ENCODE peak calls at places on chromosomes 7 and 10, in seven cellular contexts. S is lower lobe of right lung, V is prostate gland, F is keratinocyte, K is hepatocyte, A is ovary, N is colonic mucosa. T is an unnamed sample.

GRCh38 chr7:6056616-6057015 is 25.4 kb downstream of the ANKRD61 start:
- DNase-seq in S (no peak), V (no peak), F (no peak), K (no peak), A (no peak), N (no peak), T (no peak)

GRCh38 chr7:17654940-17655339 is 285.4 kb downstream of the SNX13 start:
- DNase-seq in S (no peak), V (no peak), F (no peak), K (no peak), A (no peak), N (no peak), T (no peak)

GRCh38 chr10:12504176-12504575 is 154.8 kb downstream of the CAMK1D start:
- DNase-seq in S (no peak), V (no peak), F (no peak), K (no peak), A (no peak), N (peak; percentile 12), T (no peak)

GRCh38 chr7:20403356-20403755 is 72.7 kb downstream of the ITGB8 start:
- DNase-seq in S (no peak), V (no peak), F (no peak), K (no peak), A (peak; percentile 41), N (no peak), T (peak; percentile 44)

GRCh38 chr7:519974-520458 is 370 bp upstream of the PDGFA start:
- DNase-seq in S (peak; percentile 72), V (no peak), F (no peak), K (peak; percentile 83), A (peak; percentile 60), N (no peak), T (peak; percentile 74)

GRCh38 chr10:114489521-114490310 is 85.4 kb upstream of the AFAP1L2 start:
- DNase-seq in S (no peak), V (no peak), F (no peak), K (no peak), A (no peak), N (no peak), T (no peak)

GRCh38 chr10:112643600-112643999 is 196.6 kb downstream of the VTI1A start:
- DNase-seq in S (no peak), V (no peak), F (no peak), K (no peak), A (no peak), N (no peak), T (no peak)

GRCh38 chr7:149838992-149839408 is 825 bp downstream of the ZNF862 start:
- DNase-seq in S (no peak), V (no peak), F (no peak), K (no peak), A (no peak), N (no peak), T (no peak)

GRCh38 chr7:141585592-141586510 is 34.6 kb downstream of the AGK start:
- DNase-seq in S (no peak), V (no peak), F (peak; percentile 33), K (no peak), A (no peak), N (no peak), T (no peak)

DNA sequence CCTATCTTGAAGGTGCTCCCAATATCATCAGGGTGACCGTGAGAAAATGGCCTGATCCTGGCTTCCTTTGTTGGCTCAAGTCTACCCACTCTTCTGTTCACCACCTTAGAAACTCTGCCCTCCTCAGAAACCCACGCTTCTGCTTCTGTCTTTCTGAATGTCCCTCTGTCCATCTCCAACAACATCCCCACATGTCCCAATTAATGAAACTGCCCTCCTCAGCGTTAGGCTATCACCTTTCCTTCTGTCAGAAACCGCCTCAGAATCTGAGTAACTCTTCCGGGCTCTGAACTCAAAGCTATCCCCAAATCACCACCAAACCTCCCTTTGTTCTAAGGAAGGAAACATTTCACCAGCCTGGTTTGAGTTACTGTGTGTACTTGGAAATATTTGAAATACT is 315.8 kb upstream of the ZNF32 start:
- DNase-seq in S (no peak), V (no peak), F (no peak), K (no peak), A (no peak), N (no peak), T (no peak)
- H3K27me3 ChIP-seq in S (no peaks in the 10 kb centered on the region), V (no peaks in the 10 kb centered on the region), F (no peaks in the 10 kb centered on the region), K (no peaks in the 10 kb centered on the region), A (no peaks in the 10 kb centered on the region), N (no peaks in the 10 kb centered on the region), T (no peaks in the 10 kb centered on the region)

DNA sequence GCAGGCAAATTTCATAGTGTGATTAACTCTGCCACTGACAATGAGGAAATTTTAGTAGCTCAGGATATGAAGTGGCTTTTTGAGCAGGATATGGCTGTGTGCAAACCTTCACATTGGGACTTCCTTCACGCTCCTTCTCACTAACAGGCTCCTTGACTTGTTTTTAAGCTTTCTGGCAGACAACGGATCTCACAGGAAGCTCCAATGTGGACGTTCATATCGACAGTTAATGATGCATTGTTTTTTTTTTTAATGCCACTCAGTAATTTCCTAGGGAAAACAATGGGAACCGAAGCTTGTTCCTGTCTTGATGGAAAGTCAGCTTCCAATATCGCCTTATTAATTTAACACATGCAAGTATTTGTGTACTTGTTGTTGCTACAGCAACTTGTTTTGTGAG is 84.8 kb downstream of the NRP1 start:
- DNase-seq in S (no peak), V (no peak), F (no peak), K (no peak), A (no peak), N (no peak), T (peak; percentile 41)
- H3K36me3 ChIP-seq in S (peaks cover 47% of the 10 kb centered on the region), V (no peaks in the 10 kb centered on the region), F (peaks cover 5% of the 10 kb centered on the region), K (no peaks in the 10 kb centered on the region), A (no peaks in the 10 kb centered on the region), N (no peaks in the 10 kb centered on the region), T (peaks cover 97% of the 10 kb centered on the region)

GRCh38 chr7:74479961-74480829 is 26.5 kb downstream of the GTF2IRD1 start:
- DNase-seq in S (peak; percentile 87), V (peak; percentile 79), F (no peak), K (peak; percentile 84), A (peak; percentile 80), N (peak; percentile 74), T (peak; percentile 93)
- H3K4me3 ChIP-seq in S (peak overlapping the region; percentile 57), V (peak overlapping the region; percentile 7), F (peak overlapping the region; percentile 4), K (no peak overlapping the region), A (peak overlapping the region; percentile 28), N (peak overlapping the region; percentile 10), T (peak overlapping the region; percentile 63)

GRCh38 chr10:71632896-71633600 is 86.5 kb downstream of the C10orf105 start:
- DNase-seq in S (no peak), V (no peak), F (no peak), K (no peak), A (no peak), N (no peak), T (no peak)
- H3K27me3 ChIP-seq in S (no peaks in the 10 kb centered on the region), V (no peaks in the 10 kb centered on the region), F (peaks cover 38% of the 10 kb centered on the region), K (no peaks in the 10 kb centered on the region), A (no peaks in the 10 kb centered on the region), N (no peaks in the 10 kb centered on the region), T (no peaks in the 10 kb centered on the region)

DNA sequence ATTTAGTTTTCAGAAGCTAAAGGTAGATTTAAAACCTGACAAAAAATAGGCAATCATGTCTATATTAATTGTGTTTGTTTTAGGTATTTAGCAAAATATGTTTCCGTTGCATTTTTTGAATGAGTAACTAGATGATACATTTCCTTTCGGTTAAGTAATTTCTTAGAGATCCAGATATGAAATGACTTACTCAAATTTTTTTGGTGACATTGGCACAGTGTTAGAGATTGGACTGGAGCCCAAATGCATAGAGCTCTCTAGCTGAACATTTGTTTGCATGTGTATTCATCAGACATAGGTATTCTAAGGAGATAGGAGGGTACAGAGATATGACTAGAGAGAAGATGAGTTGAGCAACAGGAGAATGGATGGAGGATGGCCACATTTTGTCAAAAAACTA is 1.9 kb downstream of the BUB3 start:
- DNase-seq in S (no peak), V (no peak), F (no peak), K (no peak), A (no peak), N (no peak), T (no peak)
- H3K36me3 ChIP-seq in S (peaks cover 54% of the 10 kb centered on the region), V (no peaks in the 10 kb centered on the region), F (peaks cover 1% of the 10 kb centered on the region), K (no peaks in the 10 kb centered on the region), A (no peaks in the 10 kb centered on the region), N (no peaks in the 10 kb centered on the region), T (peaks cover 48% of the 10 kb centered on the region)

GRCh38 chr10:74012480-74012879 is 14.6 kb downstream of the VCL start:
- DNase-seq in S (no peak), V (no peak), F (no peak), K (no peak), A (no peak), N (no peak), T (no peak)
- H3K4me3 ChIP-seq in S (no peak overlapping the region), V (no peak overlapping the region), F (no peak overlapping the region), K (no peak overlapping the region), A (no peak overlapping the region), N (no peak overlapping the region), T (no peak overlapping the region)

DNA sequence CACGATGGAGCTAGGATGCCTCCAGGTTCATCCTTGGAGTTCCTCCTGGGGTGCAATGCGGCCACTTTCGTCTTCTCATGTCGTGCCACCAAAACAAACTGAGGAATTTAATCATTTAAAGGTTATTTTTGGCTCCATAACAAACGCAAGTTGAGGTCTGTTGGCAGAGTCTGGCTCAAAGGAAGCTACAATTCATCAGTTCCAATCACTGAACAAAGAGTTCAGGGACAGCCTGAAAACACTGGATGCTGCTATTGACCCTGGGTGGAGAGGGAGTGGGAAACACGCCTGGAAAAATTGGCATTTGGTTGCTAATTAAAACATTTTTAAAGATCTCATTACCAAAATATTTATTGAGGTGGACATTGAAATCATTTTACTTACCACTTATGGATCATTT is 11.4 kb upstream of the MGMT start:
- DNase-seq in S (no peak), V (no peak), F (no peak), K (no peak), A (no peak), N (no peak), T (no peak)
- H3K27me3 ChIP-seq in S (peaks cover 10% of the 10 kb centered on the region), V (no peaks in the 10 kb centered on the region), F (no peaks in the 10 kb centered on the region), K (peaks cover 6% of the 10 kb centered on the region), A (no peaks in the 10 kb centered on the region), N (no peaks in the 10 kb centered on the region), T (no peaks in the 10 kb centered on the region)

GRCh38 chr7:128396357-128396756 is 13.4 kb downstream of the IMPDH1 start:
- DNase-seq in S (no peak), V (no peak), F (no peak), K (no peak), A (no peak), N (no peak), T (no peak)
- H3K36me3 ChIP-seq in S (peaks cover 97% of the 10 kb centered on the region), V (peaks cover 36% of the 10 kb centered on the region), F (peaks cover 40% of the 10 kb centered on the region), K (no peaks in the 10 kb centered on the region), A (no peaks in the 10 kb centered on the region), N (peaks cover 7% of the 10 kb centered on the region), T (peaks cover 59% of the 10 kb centered on the region)

T was measured in heart left ventricle.